ENCODE peak calls at places on chromosome 9, in nine cellular contexts. Z is glomerular endothelial cell; A is stimulated activated CD8-positive, alpha-beta memory T cell treated with anti-CD3 and anti-CD28 coated beads, Interleukin-2, amount 100 ng/mL, for 1 hour; W is SJSA1; K is kidney epithelial cell; J is GM23338; I is activated T-helper 9 cell treated with anti-CD3 and anti-CD28 coated beads, Interleukin-2, amount 50 U/mL, for 16 hours; R is lower lobe of right lung; P is stimulated activated CD4-positive, alpha-beta T cell treated with anti-CD3 and anti-CD28 coated beads, Interleukin-12 subunit alpha, Interleukin-12 subunit beta, amount 100 ng/mL, for 4 hours. Y is an unnamed sample.

GRCh38 chr9:96858018-96858573 is 3.8 kb upstream of the ZNF782 start:
- DNase-seq in Z (no peak), A (no peak), W (peak), K (peak), J (no peak), I (no peak), R (no peak), P (no peak), Y (peak)

GRCh38 chr9:88586452-88586851 is 51.5 kb downstream of the NXNL2 start:
- DNase-seq in Z (no peak), A (no peak), W (no peak), K (no peak), J (no peak), I (no peak), R (no peak), P (no peak), Y (no peak)

GRCh38 chr9:33172735-33173238 is 5.7 kb upstream of the B4GALT1 start:
- DNase-seq in Z (no peak), A (no peak), W (no peak), K (no peak), J (no peak), I (no peak), R (no peak), P (no peak), Y (no peak)

GRCh38 chr9:93893899-93894690 is 61.1 kb downstream of the BARX1 start:
- DNase-seq in Z (no peak), A (no peak), W (no peak), K (no peak), J (no peak), I (no peak), R (peak), P (no peak), Y (no peak)

GRCh38 chr9:108434502-108434901 is 421.3 kb downstream of the ACTL7B start:
- DNase-seq in Z (no peak), A (no peak), W (no peak), K (no peak), J (no peak), I (no peak), R (no peak), P (no peak), Y (no peak)

GRCh38 chr9:71741841-71742648 is 26.3 kb downstream of the CEMIP2 start:
- DNase-seq in Z (no peak), A (no peak), W (peak), K (no peak), J (no peak), I (no peak), R (no peak), P (no peak), Y (no peak)

GRCh38 chr9:87083986-87084385 is 136.7 kb upstream of the GAS1 start:
- DNase-seq in Z (no peak), A (no peak), W (no peak), K (no peak), J (no peak), I (no peak), R (no peak), P (no peak), Y (no peak)

GRCh38 chr9:130561056-130561455 is 18.3 kb upstream of the FUBP3 start:
- DNase-seq in Z (no peak), A (no peak), W (no peak), K (peak), J (no peak), I (no peak), R (no peak), P (no peak), Y (no peak)

GRCh38 chr9:87137718-87138117 is 190.4 kb upstream of the GAS1 start:
- DNase-seq in Z (no peak), A (no peak), W (no peak), K (no peak), J (no peak), I (no peak), R (no peak), P (no peak), Y (no peak)

Y was measured in AG04449.